ENCODE peak calls at places on chromosome 21, in nine cellular contexts. X, R, C, W, P, D, L, B and H are unnamed samples.

GRCh38 chr21:46191257-46191685 is 7.0 kb upstream of the SPATC1L start:
- DNase-seq in P (no peak), C (peak), D (no peak), L (no peak), X (peak), R (no peak), W (peak), B (no peak), H (no peak)

GRCh38 chr21:41678944-41679343 is 87.9 kb downstream of the RIPK4 start:
- DNase-seq in W (peak), R (no peak), P (peak), C (peak), X (peak), B (no peak), L (peak), D (peak), H (peak)

GRCh38 chr21:14616303-14617039 is 70.4 kb upstream of the SAMSN1 start:
- DNase-seq in C (no peak), D (no peak), P (no peak), W (no peak), B (no peak), X (no peak), R (no peak), L (no peak), H (no peak)

GRCh38 chr21:21715286-21715969 is 717.2 kb downstream of the NCAM2 start:
- DNase-seq in W (peak), P (no peak), D (no peak), R (no peak), C (no peak), X (peak), B (no peak), L (no peak), H (no peak)

GRCh38 chr21:44087426-44088400 is 19.5 kb upstream of the PWP2 start:
- DNase-seq in B (no peak), D (no peak), X (no peak), C (no peak), W (no peak), P (no peak), R (no peak), L (no peak), H (no peak)

GRCh38 chr21:42733037-42733632 is 79.7 kb downstream of the PDE9A start:
- DNase-seq in L (no peak), P (no peak), X (no peak), B (no peak), W (no peak), D (no peak), C (no peak), R (no peak), H (no peak)

GRCh38 chr21:40668535-40669275 is 178.3 kb downstream of the DSCAM start:
- DNase-seq in W (no peak), P (no peak), D (no peak), R (no peak), X (no peak), B (no peak), L (no peak), C (no peak), H (no peak)

GRCh38 chr21:46012154-46012553 is 30.6 kb downstream of the COL6A1 start:
- DNase-seq in L (no peak), C (no peak), D (no peak), P (no peak), W (no peak), X (no peak), R (no peak), B (no peak), H (no peak)

GRCh38 chr21:34526618-34527290 is 14.7 kb upstream of the KCNE1 start:
- DNase-seq in B (no peak), D (peak), R (no peak), P (peak), W (peak), X (peak), L (peak), C (peak), H (no peak)

GRCh38 chr21:35504277-35504676 is 455.2 kb upstream of the RUNX1 start:
- DNase-seq in D (no peak), B (no peak), P (peak), C (no peak), L (no peak), X (no peak), R (no peak), W (no peak), H (no peak)